ENCODE peak calls at places on chromosomes 6 and 20, in four cellular contexts. Q is D341Med, P is kidney, N is HTR-8/SVneo. L is an unnamed sample.

GRCh38 chr6:170096191-170096802 is 194.6 kb downstream of the DLL1 start:
- DNase-seq in Q (no peak), P (peak), N (no peak), L (no peak)

GRCh38 chr6:148831064-148831463 is 84.2 kb downstream of the UST start:
- DNase-seq in Q (no peak), P (no peak), N (no peak), L (no peak)

GRCh38 chr6:4281341-4282293 is 146.2 kb upstream of the ECI2 start:
- DNase-seq in Q (no peak), P (peak), N (no peak), L (no peak)

GRCh38 chr6:135250751-135251356 is 69.7 kb downstream of the MYB start:
- DNase-seq in Q (no peak), P (no peak), N (no peak), L (no peak)

GRCh38 chr20:37334450-37334849 is 11.5 kb upstream of the SRC start:
- DNase-seq in Q (no peak), P (no peak), N (no peak), L (no peak)

GRCh38 chr6:123551939-123552707 is 84.6 kb downstream of the TRDN start:
- DNase-seq in Q (no peak), P (no peak), N (no peak), L (peak)

GRCh38 chr6:87029711-87030314 is 65.1 kb downstream of the CGA start:
- DNase-seq in Q (peak), P (no peak), N (peak), L (peak)

GRCh38 chr20:49432562-49432961 is 49.9 kb downstream of the KCNB1 start:
- DNase-seq in Q (no peak), P (no peak), N (no peak), L (no peak)

GRCh38 chr6:143806282-143807102 is 36.6 kb upstream of the LTV1 start:
- DNase-seq in Q (no peak), P (no peak), N (no peak), L (peak)

GRCh38 chr6:27138837-27139752 is 108.4 kb upstream of the PRSS16 start:
- DNase-seq in Q (peak), P (peak), N (peak), L (peak)

GRCh38 chr20:47502271-47502730 is 614 bp downstream of the NCOA3 start:
- DNase-seq in Q (no peak), P (peak), N (no peak), L (no peak)

GRCh38 chr6:159487636-159488035 is 205.4 kb downstream of the SOD2 start:
- DNase-seq in Q (no peak), P (no peak), N (no peak), L (peak)